ENCODE peak calls at places on chromosomes 12 and 14, in seven cellular contexts. V is PC-9, U is RWPE1, M is lower leg skin, T is AG04450, B is uterus, O is Calu3. N is an unnamed sample.

GRCh38 chr12:6249580-6249979 is 49.4 kb downstream of the CD9 start:
- DNase-seq in V (no peak), U (no peak), M (no peak), T (no peak), B (no peak), O (no peak), N (no peak)

GRCh38 chr12:115251727-115252126 is 567.8 kb upstream of the TBX3 start:
- DNase-seq in V (no peak), U (peak), M (peak), T (no peak), B (no peak), O (no peak), N (no peak)

GRCh38 chr14:29783556-29783955 is 144.1 kb downstream of the PRKD1 start:
- DNase-seq in V (no peak), U (no peak), M (no peak), T (no peak), B (no peak), O (no peak), N (no peak)

GRCh38 chr12:97404093-97404492 is 58.5 kb upstream of the RMST start:
- DNase-seq in V (no peak), U (no peak), M (no peak), T (no peak), B (no peak), O (no peak), N (no peak)

GRCh38 chr14:29536886-29537511 is 390.6 kb downstream of the PRKD1 start:
- DNase-seq in V (no peak), U (peak), M (no peak), T (no peak), B (no peak), O (peak), N (no peak)

GRCh38 chr12:5063149-5063548 is 19.5 kb downstream of the KCNA5 start:
- DNase-seq in V (no peak), U (no peak), M (no peak), T (no peak), B (no peak), O (no peak), N (no peak)

GRCh38 chr12:57815177-57816000 is 3.1 kb downstream of the AVIL start:
- DNase-seq in V (no peak), U (no peak), M (no peak), T (no peak), B (no peak), O (no peak), N (no peak)

GRCh38 chr12:131919051-131919347 is 10.1 kb upstream of the PUS1 start:
- DNase-seq in V (no peak), U (no peak), M (no peak), T (no peak), B (no peak), O (no peak), N (no peak)

GRCh38 chr14:23539867-23540469 is 11.6 kb downstream of the ZFHX2 start:
- DNase-seq in V (no peak), U (no peak), M (no peak), T (no peak), B (no peak), O (no peak), N (no peak)

GRCh38 chr14:32205984-32206383 is 2.9 kb upstream of the RNU6-8 start:
- DNase-seq in V (no peak), U (no peak), M (no peak), T (no peak), B (no peak), O (no peak), N (no peak)

GRCh38 chr12:118714051-118714460 is 267.3 kb upstream of the SRRM4 start:
- DNase-seq in V (peak), U (no peak), M (peak), T (no peak), B (no peak), O (peak), N (peak)

GRCh38 chr12:95951515-95951914 is 8.4 kb downstream of the AMDHD1 start:
- DNase-seq in V (no peak), U (no peak), M (no peak), T (no peak), B (no peak), O (no peak), N (no peak)

GRCh38 chr12:74021937-74022336 is 515.7 kb upstream of the ATXN7L3B start:
- DNase-seq in V (peak), U (peak), M (no peak), T (no peak), B (no peak), O (peak), N (peak)

GRCh38 chr14:51342226-51342625 is 102.2 kb downstream of the TMX1 start:
- DNase-seq in V (peak), U (peak), M (no peak), T (no peak), B (no peak), O (peak), N (no peak)

GRCh38 chr12:4269279-4269991 is 4.1 kb upstream of the CCND2 start:
- DNase-seq in V (no peak), U (peak), M (peak), T (no peak), B (peak), O (peak), N (peak)

GRCh38 chr14:52918486-52918885 is 32.4 kb downstream of the FERMT2 start:
- DNase-seq in V (no peak), U (peak), M (no peak), T (no peak), B (no peak), O (no peak), N (peak)

GRCh38 chr12:9651265-9651729 is 18.2 kb upstream of the CLEC2D start:
- DNase-seq in V (no peak), U (no peak), M (no peak), T (no peak), B (no peak), O (no peak), N (no peak)

GRCh38 chr12:26872623-26873022 is 39.6 kb upstream of the ITPR2 start:
- DNase-seq in V (no peak), U (no peak), M (no peak), T (no peak), B (no peak), O (no peak), N (no peak)

GRCh38 chr12:47737936-47738335 is 12.6 kb upstream of the ENDOU start:
- DNase-seq in V (no peak), U (no peak), M (no peak), T (no peak), B (peak), O (no peak), N (no peak)

GRCh38 chr12:34406228-34406995 is 384.1 kb downstream of the ALG10 start:
- DNase-seq in V (no peak), U (no peak), M (peak), T (no peak), B (peak), O (no peak), N (peak)

GRCh38 chr12:108854055-108854452 is 3.3 kb downstream of the SSH1 start:
- DNase-seq in V (peak), U (peak), M (no peak), T (peak), B (peak), O (peak), N (no peak)

GRCh38 chr12:121712462-121713256 is at the start of gene TMEM120B:
- DNase-seq in V (peak), U (peak), M (peak), T (no peak), B (peak), O (peak), N (peak)
- TF ChIP-seq CTCF in V (no peak), U (no peak), M (no peak), T (no peak), B (no peak), O (no peak), N (no peak)

GRCh38 chr14:81164167-81164774 is 56.5 kb downstream of the GTF2A1 start:
- DNase-seq in V (peak), U (peak), M (no peak), T (peak), B (peak), O (peak), N (peak)
- TF ChIP-seq CTCF in V (peak), U (peak), M (no peak), T (peak), B (peak), O (peak), N (peak)

GRCh38 chr14:21891921-21892320 is 218.3 kb upstream of the OR4E1 start:
- DNase-seq in V (no peak), U (no peak), M (no peak), T (no peak), B (no peak), O (no peak), N (no peak)

GRCh38 chr14:21894003-21894897 is 220.6 kb upstream of the OR4E1 start:
- DNase-seq in V (peak), U (no peak), M (no peak), T (no peak), B (no peak), O (peak), N (no peak)
- TF ChIP-seq CTCF in V (peak), U (no peak), M (no peak), T (no peak), B (no peak), O (peak), N (no peak)

GRCh38 chr14:105161314-105161713 is 7.3 kb downstream of the JAG2 start:
- DNase-seq in V (no peak), U (no peak), M (no peak), T (no peak), B (no peak), O (no peak), N (no peak)

GRCh38 chr14:105159344-105159743 is 9.2 kb downstream of the JAG2 start:
- DNase-seq in V (no peak), U (no peak), M (no peak), T (no peak), B (no peak), O (no peak), N (no peak)

GRCh38 chr14:105157872-105158271 is 10.7 kb downstream of the JAG2 start:
- DNase-seq in V (no peak), U (no peak), M (no peak), T (no peak), B (no peak), O (no peak), N (no peak)

GRCh38 chr14:105156414-105157375 is 11.9 kb downstream of the JAG2 start:
- DNase-seq in V (no peak), U (no peak), M (no peak), T (no peak), B (no peak), O (no peak), N (no peak)

GRCh38 chr14:105158804-105159203 is 9.8 kb downstream of the JAG2 start:
- DNase-seq in V (no peak), U (no peak), M (no peak), T (no peak), B (no peak), O (no peak), N (no peak)
- TF ChIP-seq CTCF in V (no peak), U (no peak), M (no peak), T (no peak), B (no peak), O (no peak), N (no peak)

GRCh38 chr12:100141998-100142850 is 450 bp downstream of the BLTP3B start:
- DNase-seq in V (peak), U (peak), M (peak), T (no peak), B (peak), O (peak), N (peak)

GRCh38 chr12:100133200-100133599 is 9.5 kb downstream of the BLTP3B start:
- DNase-seq in V (no peak), U (no peak), M (no peak), T (no peak), B (no peak), O (no peak), N (no peak)

GRCh38 chr12:100141666-100141997 is 1.0 kb downstream of the BLTP3B start:
- DNase-seq in V (no peak), U (peak), M (no peak), T (peak), B (peak), O (no peak), N (peak)

GRCh38 chr12:100142851-100143559 is at the start of gene BLTP3B:
- DNase-seq in V (peak), U (peak), M (peak), T (peak), B (peak), O (peak), N (peak)

GRCh38 chr12:100138048-100138907 is 4.4 kb downstream of the BLTP3B start:
- DNase-seq in V (no peak), U (peak), M (no peak), T (no peak), B (no peak), O (no peak), N (no peak)
- TF ChIP-seq CTCF in V (peak), U (peak), M (no peak), T (peak), B (no peak), O (peak), N (no peak)

GRCh38 chr12:45655186-45655585 is 74.3 kb upstream of the ARID2 start:
- DNase-seq in V (no peak), U (peak), M (no peak), T (no peak), B (no peak), O (no peak), N (no peak)
- TF ChIP-seq CTCF in V (no peak), U (no peak), M (no peak), T (peak), B (no peak), O (no peak), N (no peak)

GRCh38 chr12:53948650-53949593 is 5.8 kb upstream of the HOXC12 start:
- DNase-seq in V (no peak), U (no peak), M (peak), T (no peak), B (no peak), O (no peak), N (no peak)
- TF ChIP-seq CTCF in V (no peak), U (no peak), M (no peak), T (no peak), B (no peak), O (no peak), N (no peak)

GRCh38 chr14:75577090-75577489 is 1.3 kb upstream of the FLVCR2 start:
- DNase-seq in V (no peak), U (no peak), M (no peak), T (no peak), B (no peak), O (no peak), N (no peak)

GRCh38 chr14:75578099-75578785 is at the start of gene FLVCR2:
- DNase-seq in V (peak), U (peak), M (peak), T (no peak), B (peak), O (peak), N (peak)

GRCh38 chr14:75577724-75578098 is 709 bp upstream of the FLVCR2 start:
- DNase-seq in V (peak), U (peak), M (peak), T (peak), B (peak), O (peak), N (peak)

GRCh38 chr14:75579882-75580281 is 1.5 kb downstream of the FLVCR2 start:
- DNase-seq in V (no peak), U (no peak), M (no peak), T (no peak), B (no peak), O (no peak), N (no peak)

DNA sequence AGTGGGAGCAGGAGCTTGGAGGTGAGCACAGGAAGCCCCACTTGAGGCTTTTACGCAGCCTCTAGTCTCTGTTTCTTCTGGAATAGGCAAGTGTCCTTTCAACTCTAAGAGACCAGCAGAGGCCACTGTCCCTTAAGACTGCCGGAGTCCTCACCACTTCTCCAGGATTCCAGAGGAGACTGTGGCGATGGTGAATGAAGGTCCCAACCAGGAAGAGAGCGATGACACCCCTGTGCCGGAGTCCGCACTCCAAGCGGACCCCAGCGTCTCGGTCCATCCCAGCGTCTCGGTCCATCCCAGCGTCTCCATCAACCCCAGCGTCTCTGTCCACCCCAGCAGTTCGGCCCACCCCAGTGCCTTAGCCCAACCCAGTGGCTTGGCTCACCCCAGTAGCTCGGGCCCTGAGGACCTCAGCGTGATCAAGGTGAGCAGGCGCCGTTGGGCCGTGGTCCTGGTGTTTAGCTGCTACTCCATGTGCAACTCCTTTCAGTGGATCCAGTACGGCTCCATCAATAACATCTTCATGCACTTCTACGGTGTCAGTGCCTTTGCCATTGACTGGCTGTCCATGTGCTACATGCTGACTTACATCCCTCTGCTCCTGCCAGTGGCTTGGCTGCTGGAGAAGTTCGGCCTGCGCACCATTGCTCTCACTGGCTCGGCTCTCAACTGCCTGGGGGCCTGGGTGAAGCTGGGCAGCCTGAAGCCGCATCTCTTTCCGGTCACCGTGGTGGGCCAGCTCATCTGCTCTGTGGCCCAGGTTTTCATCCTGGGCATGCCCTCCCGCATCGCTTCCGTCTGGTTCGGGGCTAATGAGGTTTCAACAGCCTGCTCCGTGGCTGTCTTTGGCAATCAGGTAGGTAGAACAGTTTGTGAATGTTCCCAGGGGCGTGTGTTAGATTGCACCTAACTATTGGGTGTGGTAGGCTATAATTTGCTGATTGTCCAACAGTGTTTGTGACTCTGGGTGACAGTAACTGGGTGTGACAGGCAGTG is 664 bp downstream of the FLVCR2 start:
- DNase-seq in V (no peak), U (no peak), M (peak), T (no peak), B (peak), O (peak), N (peak)
- TF ChIP-seq CTCF in V (peak), U (no peak), M (no peak), T (peak), B (peak), O (no peak), N (no peak)

DNA sequence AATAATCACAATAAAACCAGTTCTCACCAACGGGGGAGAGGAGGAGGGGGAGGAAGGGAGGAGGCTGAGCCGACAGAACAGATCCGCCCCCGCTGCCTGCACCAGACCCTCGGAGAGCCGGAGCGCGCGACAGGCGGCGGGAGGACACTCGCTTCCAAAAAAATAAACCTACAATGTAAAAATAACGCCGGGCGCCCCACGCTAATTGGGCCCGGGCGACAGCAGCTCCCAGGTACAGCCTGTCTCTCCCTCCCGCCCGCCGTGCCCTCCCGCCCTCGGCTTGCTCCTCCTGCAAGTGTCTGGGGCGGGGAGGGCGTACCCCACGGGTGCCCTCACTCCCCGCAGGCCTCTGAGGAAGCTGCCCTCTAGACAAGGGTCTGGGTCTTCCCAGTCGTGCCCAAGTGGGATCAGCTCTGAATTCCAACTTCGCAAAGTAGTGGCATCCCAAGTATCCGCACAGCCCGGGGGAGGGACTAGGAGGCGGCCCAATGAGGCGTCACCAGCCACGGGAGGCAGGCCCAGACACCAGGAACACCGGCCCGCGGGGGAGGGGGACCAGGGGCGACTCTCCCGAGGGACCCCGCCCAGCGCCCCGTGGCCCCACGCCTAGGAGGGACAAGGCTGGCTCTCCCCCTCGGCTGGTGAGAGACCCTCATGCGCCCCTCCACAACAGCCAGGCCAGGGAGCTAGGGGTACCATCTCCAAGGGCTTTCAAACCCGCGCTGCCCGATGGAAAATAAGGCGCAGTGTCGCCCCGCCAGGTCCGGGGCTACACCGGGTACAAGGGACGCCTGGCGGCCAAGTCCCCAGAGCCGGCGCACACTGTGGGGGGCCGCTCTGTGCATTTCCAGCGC is 1.0 kb downstream of the NCOR2 start:
- DNase-seq in V (peak), U (peak), M (peak), T (peak), B (peak), O (peak), N (peak)
- TF ChIP-seq CTCF in V (no peak), U (no peak), M (no peak), T (no peak), B (no peak), O (peak), N (no peak)